ENCODE peak calls at places on chromosomes 16 and 17, in four cellular contexts. A, L, E and O are unnamed samples.

GRCh38 chr17:77096570-77097214 is 44.1 kb upstream of the SEC14L1 start:
- DNase-seq in L (no peak), A (peak), E (no peak), O (no peak)

GRCh38 chr16:89020068-89020924 is 43.3 kb upstream of the CBFA2T3 start:
- DNase-seq in E (peak), L (no peak), A (no peak), O (no peak)

GRCh38 chr17:42679492-42680330 is 1.9 kb downstream of the CCR10 start:
- DNase-seq in A (peak), L (peak), E (peak), O (peak)

GRCh38 chr17:59371426-59372099 is 40.1 kb downstream of the YPEL2 start:
- DNase-seq in A (no peak), L (peak), E (peak), O (no peak)

GRCh38 chr17:65060855-65061254 is 4.3 kb upstream of the GNA13 start:
- DNase-seq in A (no peak), E (no peak), L (no peak), O (no peak)

GRCh38 chr17:35731239-35731931 is at the start of gene RASL10B:
- DNase-seq in E (no peak), A (peak), L (no peak), O (no peak)

GRCh38 chr16:52068447-52069074 is 478.4 kb downstream of the TOX3 start:
- DNase-seq in L (no peak), A (peak), E (no peak), O (no peak)

GRCh38 chr17:34797724-34798123 is 163.5 kb downstream of the CCT6B start:
- DNase-seq in E (no peak), A (no peak), L (no peak), O (peak)

GRCh38 chr17:55577011-55577586 is 65.8 kb upstream of the SMIM36 start:
- DNase-seq in A (no peak), E (peak), L (no peak), O (peak)

GRCh38 chr16:4217246-4218131 is 24.4 kb downstream of the SRL start:
- DNase-seq in E (peak), A (no peak), L (peak), O (no peak)

GRCh38 chr17:3740611-3741073 is 16.9 kb downstream of the HASPIN start:
- DNase-seq in A (no peak), L (no peak), E (no peak), O (no peak)

GRCh38 chr17:79561486-79562116 is 49.2 kb downstream of the RBFOX3 start:
- DNase-seq in L (no peak), E (no peak), A (no peak), O (no peak)

GRCh38 chr17:29048440-29049360 is 5.8 kb downstream of the PIPOX start:
- DNase-seq in L (no peak), A (no peak), E (peak), O (no peak)

GRCh38 chr17:2054262-2054739 is 602 bp upstream of the HIC1 start:
- DNase-seq in L (peak), A (no peak), E (no peak), O (no peak)

GRCh38 chr16:72848759-72849664 is 198.9 kb downstream of the ZFHX3 start:
- DNase-seq in L (peak), E (peak), A (peak), O (peak)

GRCh38 chr16:20740007-20740883 is 1.4 kb downstream of the THUMPD1 start:
- DNase-seq in A (no peak), E (no peak), L (no peak), O (no peak)

GRCh38 chr17:56679148-56679766 is 85.8 kb downstream of the NOG start:
- DNase-seq in A (no peak), E (no peak), L (no peak), O (no peak)

GRCh38 chr16:74637742-74638453 is 28.8 kb downstream of the RFWD3 start:
- DNase-seq in L (no peak), E (no peak), A (no peak), O (no peak)

GRCh38 chr16:17345043-17345442 is 125.7 kb downstream of the XYLT1 start:
- DNase-seq in E (no peak), A (no peak), L (no peak), O (no peak)

GRCh38 chr16:83113317-83113716 is 486.5 kb downstream of the CDH13 start:
- DNase-seq in E (no peak), L (no peak), A (no peak), O (no peak)

GRCh38 chr16:9330036-9330545 is 238.6 kb downstream of the HAPSTR1 start:
- DNase-seq in E (no peak), L (no peak), A (no peak), O (no peak)

GRCh38 chr17:17300624-17301568 is 2.3 kb upstream of the NT5M start:
- DNase-seq in L (no peak), E (no peak), A (peak), O (no peak)

GRCh38 chr16:27778926-27779570 is 229.1 kb downstream of the KATNIP start:
- DNase-seq in L (no peak), A (no peak), E (no peak), O (no peak)

GRCh38 chr16:81451753-81452680 is 7.4 kb downstream of the CMIP start:
- DNase-seq in L (no peak), E (peak), A (no peak), O (no peak)

GRCh38 chr16:64165368-64165767 is 956.5 kb downstream of the CDH11 start:
- DNase-seq in E (no peak), A (no peak), L (no peak), O (no peak)

GRCh38 chr17:77391668-77392375 is 251.1 kb downstream of the SEC14L1 start:
- DNase-seq in A (no peak), L (no peak), E (no peak), O (no peak)

GRCh38 chr17:45229681-45230409 is 8.2 kb downstream of the FMNL1 start:
- DNase-seq in L (no peak), A (no peak), E (peak), O (no peak)

GRCh38 chr16:66406534-66407368 is 20.3 kb upstream of the BEAN1 start:
- DNase-seq in L (peak), A (peak), E (peak), O (peak)

GRCh38 chr17:14303343-14304221 is 2.7 kb downstream of the HS3ST3B1 start:
- DNase-seq in E (no peak), A (no peak), L (no peak), O (no peak)

GRCh38 chr17:44909681-44910144 is 5.6 kb downstream of the GFAP start:
- DNase-seq in E (no peak), L (peak), A (no peak), O (no peak)

GRCh38 chr17:44066204-44066930 is at the start of gene LSM12:
- DNase-seq in E (peak), A (peak), L (peak), O (peak)

GRCh38 chr16:87178977-87179376 is 138.2 kb downstream of the C16orf95 start:
- DNase-seq in E (no peak), L (no peak), A (no peak), O (no peak)

GRCh38 chr16:46900464-46901235 is 16.5 kb downstream of the GPT2 start:
- DNase-seq in A (no peak), E (no peak), L (no peak), O (no peak)

GRCh38 chr17:38958756-38959155 is 8.4 kb downstream of the FBXO47 start:
- DNase-seq in L (peak), A (no peak), E (no peak), O (no peak)

GRCh38 chr17:77526728-77527355 is 386.1 kb downstream of the SEC14L1 start:
- DNase-seq in L (no peak), A (peak), E (no peak), O (no peak)